ENCODE peak calls at places on chromosomes 6 and 20, in nine cellular contexts. One of them, this sample, is unnamed.

GRCh38 chr20:62150236-62150575 is 6.6 kb downstream of the SS18L1 start:
- DNase-seq in A549: no peak
- DNase-seq in psoas muscle: no peak
- DNase-seq in osteoblast: peak; percentile 46
- DNase-seq in mesothelial cell of epicardium: no peak
- DNase-seq in Calu3: no peak
- DNase-seq in lower leg skin: no peak
- DNase-seq in AG10803: no peak
- DNase-seq in left lung: no peak
- DNase-seq in this sample: no peak

GRCh38 chr20:62643521-62644043 is 1.3 kb downstream of the SLCO4A1 start:
- DNase-seq in lower leg skin: no peak
- DNase-seq in AG10803: no peak
- DNase-seq in Calu3: no peak
- DNase-seq in left lung: no peak
- DNase-seq in osteoblast: no peak
- DNase-seq in psoas muscle: no peak
- DNase-seq in A549: no peak
- DNase-seq in mesothelial cell of epicardium: no peak
- DNase-seq in this sample: no peak

GRCh38 chr6:128271527-128271926 is 248.9 kb downstream of the PTPRK start:
- DNase-seq in lower leg skin: no peak
- DNase-seq in mesothelial cell of epicardium: no peak
- DNase-seq in A549: no peak
- DNase-seq in left lung: no peak
- DNase-seq in psoas muscle: no peak
- DNase-seq in AG10803: no peak
- DNase-seq in Calu3: no peak
- DNase-seq in osteoblast: no peak
- DNase-seq in this sample: no peak

GRCh38 chr6:14464049-14464448 is 346.5 kb downstream of the CD83 start:
- DNase-seq in AG10803: peak; percentile 40
- DNase-seq in Calu3: no peak
- DNase-seq in lower leg skin: no peak
- DNase-seq in mesothelial cell of epicardium: no peak
- DNase-seq in A549: no peak
- DNase-seq in osteoblast: no peak
- DNase-seq in psoas muscle: no peak
- DNase-seq in left lung: no peak
- DNase-seq in this sample: no peak

GRCh38 chr6:135173989-135174484 is 7.1 kb upstream of the MYB start:
- DNase-seq in AG10803: no peak
- DNase-seq in psoas muscle: no peak
- DNase-seq in mesothelial cell of epicardium: no peak
- DNase-seq in lower leg skin: no peak
- DNase-seq in osteoblast: no peak
- DNase-seq in Calu3: no peak
- DNase-seq in left lung: no peak
- DNase-seq in A549: no peak
- DNase-seq in this sample: no peak

GRCh38 chr6:150254671-150255228 is 111.9 kb downstream of the PPP1R14C start:
- DNase-seq in lower leg skin: no peak
- DNase-seq in AG10803: no peak
- DNase-seq in A549: no peak
- DNase-seq in osteoblast: peak; percentile 86
- DNase-seq in left lung: no peak
- DNase-seq in Calu3: no peak
- DNase-seq in mesothelial cell of epicardium: no peak
- DNase-seq in psoas muscle: no peak
- DNase-seq in this sample: no peak

GRCh38 chr6:144006731-144007454 is 1.2 kb downstream of the PLAGL1 start:
- DNase-seq in psoas muscle: peak; percentile 52
- DNase-seq in lower leg skin: no peak
- DNase-seq in AG10803: peak; percentile 54
- DNase-seq in osteoblast: peak; percentile 88
- DNase-seq in mesothelial cell of epicardium: no peak
- DNase-seq in A549: peak; percentile 19
- DNase-seq in Calu3: no peak
- DNase-seq in left lung: no peak
- DNase-seq in this sample: no peak

GRCh38 chr20:6583134-6583738 is 184.2 kb upstream of the BMP2 start:
- DNase-seq in psoas muscle: peak; percentile 48
- DNase-seq in AG10803: peak; percentile 52
- DNase-seq in osteoblast: no peak
- DNase-seq in A549: peak; percentile 45
- DNase-seq in Calu3: peak; percentile 52
- DNase-seq in lower leg skin: no peak
- DNase-seq in mesothelial cell of epicardium: no peak
- DNase-seq in left lung: no peak
- DNase-seq in this sample: no peak

GRCh38 chr6:44667226-44667625 is 279.7 kb downstream of the CDC5L start:
- DNase-seq in mesothelial cell of epicardium: no peak
- DNase-seq in osteoblast: peak; percentile 89
- DNase-seq in left lung: no peak
- DNase-seq in AG10803: peak; percentile 98
- DNase-seq in A549: no peak
- DNase-seq in Calu3: no peak
- DNase-seq in lower leg skin: no peak
- DNase-seq in psoas muscle: no peak
- DNase-seq in this sample: no peak

GRCh38 chr6:37354526-37355384 is 972 bp downstream of the RNF8 start:
- DNase-seq in A549: no peak
- DNase-seq in lower leg skin: no peak
- DNase-seq in mesothelial cell of epicardium: peak; percentile 44
- DNase-seq in AG10803: peak; percentile 31
- DNase-seq in left lung: peak; percentile 37
- DNase-seq in Calu3: peak; percentile 31
- DNase-seq in psoas muscle: peak; percentile 53
- DNase-seq in osteoblast: peak; percentile 91
- DNase-seq in this sample: no peak

GRCh38 chr6:11076540-11076939 is 17.1 kb upstream of the SMIM13 start:
- DNase-seq in osteoblast: no peak
- DNase-seq in mesothelial cell of epicardium: no peak
- DNase-seq in left lung: no peak
- DNase-seq in psoas muscle: no peak
- DNase-seq in A549: no peak
- DNase-seq in AG10803: no peak
- DNase-seq in lower leg skin: no peak
- DNase-seq in Calu3: no peak
- DNase-seq in this sample: no peak

GRCh38 chr20:45100563-45101245 is at the start of gene KCNS1:
- DNase-seq in left lung: no peak
- DNase-seq in Calu3: peak; percentile 93
- DNase-seq in AG10803: no peak
- DNase-seq in A549: no peak
- DNase-seq in osteoblast: peak; percentile 95
- DNase-seq in psoas muscle: no peak
- DNase-seq in mesothelial cell of epicardium: no peak
- DNase-seq in lower leg skin: no peak
- DNase-seq in this sample: no peak

GRCh38 chr6:106511274-106512047 is 117.8 kb downstream of the RTN4IP1 start:
- DNase-seq in lower leg skin: peak; percentile 36
- DNase-seq in osteoblast: peak; percentile 92
- DNase-seq in A549: no peak
- DNase-seq in psoas muscle: peak; percentile 59
- DNase-seq in mesothelial cell of epicardium: peak; percentile 61
- DNase-seq in AG10803: peak; percentile 72
- DNase-seq in left lung: peak; percentile 49
- DNase-seq in Calu3: peak; percentile 46
- DNase-seq in this sample: no peak

GRCh38 chr20:16966276-16966880 is 218.2 kb downstream of the OTOR start:
- DNase-seq in AG10803: no peak
- DNase-seq in mesothelial cell of epicardium: no peak
- DNase-seq in left lung: no peak
- DNase-seq in osteoblast: no peak
- DNase-seq in A549: no peak
- DNase-seq in lower leg skin: no peak
- DNase-seq in psoas muscle: no peak
- DNase-seq in Calu3: no peak
- DNase-seq in this sample: no peak

GRCh38 chr6:45049188-45049843 is 278.8 kb upstream of the RUNX2 start:
- DNase-seq in psoas muscle: no peak
- DNase-seq in AG10803: no peak
- DNase-seq in osteoblast: no peak
- DNase-seq in Calu3: no peak
- DNase-seq in mesothelial cell of epicardium: no peak
- DNase-seq in lower leg skin: no peak
- DNase-seq in A549: peak; percentile 0
- DNase-seq in left lung: no peak
- DNase-seq in this sample: peak; percentile 50

GRCh38 chr20:1804554-1804956 is 90.7 kb upstream of the SIRPA start:
- DNase-seq in mesothelial cell of epicardium: no peak
- DNase-seq in AG10803: no peak
- DNase-seq in lower leg skin: no peak
- DNase-seq in osteoblast: no peak
- DNase-seq in left lung: no peak
- DNase-seq in A549: no peak
- DNase-seq in psoas muscle: no peak
- DNase-seq in Calu3: no peak
- DNase-seq in this sample: no peak

GRCh38 chr6:85464722-85465150 is 14.9 kb downstream of the NT5E start:
- DNase-seq in mesothelial cell of epicardium: no peak
- DNase-seq in psoas muscle: no peak
- DNase-seq in Calu3: peak; percentile 42
- DNase-seq in osteoblast: peak; percentile 77
- DNase-seq in A549: peak; percentile 54
- DNase-seq in AG10803: peak; percentile 82
- DNase-seq in left lung: no peak
- DNase-seq in lower leg skin: no peak
- DNase-seq in this sample: peak; percentile 52

GRCh38 chr6:133047065-133047665 is 194.0 kb upstream of the EYA4 start:
- DNase-seq in psoas muscle: no peak
- DNase-seq in osteoblast: no peak
- DNase-seq in lower leg skin: no peak
- DNase-seq in Calu3: no peak
- DNase-seq in A549: no peak
- DNase-seq in AG10803: no peak
- DNase-seq in mesothelial cell of epicardium: no peak
- DNase-seq in left lung: no peak
- DNase-seq in this sample: no peak

GRCh38 chr6:24927985-24928735 is 7.6 kb downstream of the RIPOR2 start:
- DNase-seq in A549: no peak
- DNase-seq in mesothelial cell of epicardium: no peak
- DNase-seq in left lung: no peak
- DNase-seq in lower leg skin: no peak
- DNase-seq in osteoblast: no peak
- DNase-seq in Calu3: no peak
- DNase-seq in AG10803: no peak
- DNase-seq in psoas muscle: no peak
- DNase-seq in this sample: no peak

GRCh38 chr6:32944265-32944664 is 3.4 kb upstream of the HLA-DMB start:
- DNase-seq in left lung: no peak
- DNase-seq in AG10803: no peak
- DNase-seq in psoas muscle: no peak
- DNase-seq in A549: no peak
- DNase-seq in lower leg skin: no peak
- DNase-seq in osteoblast: no peak
- DNase-seq in mesothelial cell of epicardium: no peak
- DNase-seq in Calu3: no peak
- DNase-seq in this sample: peak; percentile 78

DNA sequence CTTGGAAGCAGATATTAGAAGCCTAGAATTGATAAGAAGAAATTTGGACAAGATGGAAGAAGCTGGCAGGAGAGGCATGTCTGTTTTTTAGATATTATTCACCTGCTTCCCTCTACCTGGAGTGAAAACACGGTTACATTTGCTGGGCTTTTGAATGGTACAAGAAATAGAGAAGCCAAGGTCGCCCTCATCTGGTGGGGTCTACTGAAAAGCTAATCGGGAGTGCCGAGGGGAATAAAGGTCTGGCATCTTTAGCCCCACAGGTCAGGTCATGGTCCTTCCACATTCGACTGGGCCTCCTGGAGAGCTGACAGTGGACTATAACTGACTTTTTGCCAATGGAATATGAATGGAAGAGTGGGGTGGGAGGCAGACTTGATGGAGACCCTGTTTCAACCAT is 4.6 kb upstream of the C2 start:
- DNase-seq in A549: no peak
- DNase-seq in osteoblast: no peak
- DNase-seq in Calu3: peak; percentile 53
- DNase-seq in mesothelial cell of epicardium: no peak
- DNase-seq in lower leg skin: no peak
- DNase-seq in left lung: no peak
- DNase-seq in AG10803: no peak
- DNase-seq in psoas muscle: no peak
- DNase-seq in this sample: no peak
- TF ChIP-seq CTCF in A549: no peak
- TF ChIP-seq CTCF in osteoblast: peak; percentile 35
- TF ChIP-seq CTCF in Calu3: no peak
- TF ChIP-seq CTCF in mesothelial cell of epicardium: no peak
- TF ChIP-seq CTCF in lower leg skin: no peak
- TF ChIP-seq CTCF in left lung: no peak
- TF ChIP-seq CTCF in AG10803: peak; percentile 21
- TF ChIP-seq CTCF in psoas muscle: no peak
- TF ChIP-seq CTCF in this sample: no peak

GRCh38 chr6:42879372-42880239 is at the start of gene RPL7L1:
- DNase-seq in lower leg skin: peak; percentile 83
- DNase-seq in mesothelial cell of epicardium: peak; percentile 75
- DNase-seq in psoas muscle: peak; percentile 90
- DNase-seq in Calu3: peak; percentile 88
- DNase-seq in left lung: peak; percentile 87
- DNase-seq in osteoblast: peak; percentile 90
- DNase-seq in A549: peak; percentile 90
- DNase-seq in AG10803: peak; percentile 88
- DNase-seq in this sample: peak; percentile 86
- TF ChIP-seq CTCF in lower leg skin: no peak
- TF ChIP-seq CTCF in mesothelial cell of epicardium: peak; percentile 19
- TF ChIP-seq CTCF in psoas muscle: peak; percentile 12
- TF ChIP-seq CTCF in Calu3: no peak
- TF ChIP-seq CTCF in left lung: peak; percentile 27
- TF ChIP-seq CTCF in osteoblast: no peak
- TF ChIP-seq CTCF in A549: no peak
- TF ChIP-seq CTCF in AG10803: peak; percentile 11
- TF ChIP-seq CTCF in this sample: no peak

GRCh38 chr20:20024942-20025341 is 7.8 kb downstream of the NAA20 start:
- DNase-seq in mesothelial cell of epicardium: no peak
- DNase-seq in psoas muscle: no peak
- DNase-seq in A549: no peak
- DNase-seq in left lung: no peak
- DNase-seq in AG10803: peak; percentile 42
- DNase-seq in osteoblast: no peak
- DNase-seq in Calu3: no peak
- DNase-seq in lower leg skin: no peak
- DNase-seq in this sample: no peak
- TF ChIP-seq CTCF in mesothelial cell of epicardium: no peak
- TF ChIP-seq CTCF in psoas muscle: no peak
- TF ChIP-seq CTCF in A549: no peak
- TF ChIP-seq CTCF in left lung: no peak
- TF ChIP-seq CTCF in AG10803: no peak
- TF ChIP-seq CTCF in osteoblast: no peak
- TF ChIP-seq CTCF in Calu3: no peak
- TF ChIP-seq CTCF in lower leg skin: no peak
- TF ChIP-seq CTCF in this sample: no peak

DNA sequence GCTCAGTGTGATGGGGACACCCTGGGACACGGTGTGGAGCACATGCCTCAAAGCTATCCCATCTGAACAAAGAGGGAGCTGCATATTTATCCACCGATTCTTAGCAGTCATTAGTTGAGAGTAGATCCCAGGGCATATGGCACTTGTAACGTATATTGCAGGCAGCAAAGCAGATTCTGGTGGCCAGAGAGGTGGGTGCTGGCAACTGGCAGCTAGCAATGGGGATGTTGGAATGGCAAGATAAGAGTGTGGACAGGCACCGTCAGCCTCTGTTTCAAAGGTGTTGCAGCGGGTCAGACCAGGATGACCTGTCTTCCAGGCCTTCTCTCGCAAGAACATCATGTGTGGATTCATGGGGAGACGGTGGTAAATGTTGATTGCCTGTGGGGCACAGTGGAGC is 287.8 kb upstream of the RNF24 start:
- DNase-seq in psoas muscle: no peak
- DNase-seq in lower leg skin: no peak
- DNase-seq in Calu3: no peak
- DNase-seq in mesothelial cell of epicardium: no peak
- DNase-seq in AG10803: no peak
- DNase-seq in A549: no peak
- DNase-seq in left lung: no peak
- DNase-seq in osteoblast: no peak
- DNase-seq in this sample: no peak
- TF ChIP-seq CTCF in psoas muscle: no peak
- TF ChIP-seq CTCF in lower leg skin: no peak
- TF ChIP-seq CTCF in Calu3: no peak
- TF ChIP-seq CTCF in mesothelial cell of epicardium: no peak
- TF ChIP-seq CTCF in AG10803: no peak
- TF ChIP-seq CTCF in A549: no peak
- TF ChIP-seq CTCF in left lung: no peak
- TF ChIP-seq CTCF in osteoblast: no peak
- TF ChIP-seq CTCF in this sample: no peak

This sample was measured in CD14-positive monocyte.